ENCODE peak calls at places on chromosomes 16 and 17, in six cellular contexts. M is esophagus squamous epithelium, Z is RWPE1, K is uterus, I is EH, O is HEK293T. H is an unnamed sample.
A peak's percentile ranks its signal among the peaks of the same experiment; 100 is the strongest.

GRCh38 chr16:86572616-86573015 is 5.7 kb upstream of the FOXL1 start:
- DNase-seq in I (no peak), K (no peak), M (no peak), O (no peak), Z (no peak), H (no peak)

GRCh38 chr17:76679242-76679641 is 31.5 kb downstream of the MXRA7 start:
- DNase-seq in O (no peak), Z (no peak), I (no peak), M (no peak), K (no peak), H (no peak)

GRCh38 chr17:40440166-40440565 is 3.1 kb upstream of the IGFBP4 start:
- DNase-seq in M (no peak), O (no peak), Z (no peak), I (no peak), K (no peak), H (no peak)

GRCh38 chr17:8140413-8141029 is 11.7 kb downstream of the PER1 start:
- DNase-seq in O (no peak), I (no peak), Z (no peak), M (no peak), K (no peak), H (no peak)

GRCh38 chr16:13680021-13680672 is 239.8 kb upstream of the ERCC4 start:
- DNase-seq in M (no peak), O (no peak), Z (no peak), K (no peak), I (no peak), H (no peak)

GRCh38 chr16:3486506-3487215 is 8.6 kb downstream of the C16orf90 start:
- DNase-seq in Z (no peak), K (no peak), O (no peak), M (no peak), I (no peak), H (no peak)

GRCh38 chr17:65374966-65375365 is 186.5 kb downstream of the AXIN2 start:
- DNase-seq in K (no peak), I (no peak), Z (no peak), O (no peak), M (no peak), H (no peak)

GRCh38 chr17:62193297-62193696 is 128.2 kb upstream of the MED13 start:
- DNase-seq in Z (no peak), M (no peak), K (no peak), I (no peak), O (no peak), H (no peak)

GRCh38 chr17:77352996-77353395 is 212.2 kb downstream of the SEC14L1 start:
- DNase-seq in O (peak; percentile 3), M (no peak), K (peak; percentile 5), Z (no peak), I (no peak), H (no peak)

GRCh38 chr17:68197091-68197996 is 50.5 kb upstream of the AMZ2 start:
- DNase-seq in I (no peak), O (no peak), K (no peak), M (no peak), Z (no peak), H (no peak)

GRCh38 chr17:38572665-38573365 is 32.9 kb downstream of the SRCIN1 start:
- DNase-seq in M (no peak), K (no peak), O (peak; percentile 70), Z (no peak), I (no peak), H (no peak)

GRCh38 chr17:59372138-59372751 is 40.8 kb downstream of the YPEL2 start:
- DNase-seq in Z (no peak), O (no peak), I (peak; percentile 86), K (peak; percentile 47), M (no peak), H (peak; percentile 95)

GRCh38 chr16:62678796-62679195 is 642.6 kb upstream of the CDH8 start:
- DNase-seq in M (no peak), Z (no peak), K (no peak), I (no peak), O (no peak), H (no peak)